ENCODE peak calls at places on chromosomes 6 and 20, in five cellular contexts. P, X, Q, E and Y are unnamed samples.
A peak's percentile ranks its signal among the peaks of the same experiment; 100 is the strongest.

GRCh38 chr6:166456360-166457156 is 73.8 kb upstream of the MPC1 start:
- DNase-seq in P (peak; percentile 51), E (no peak), X (no peak), Q (no peak), Y (no peak)

GRCh38 chr20:24350923-24351368 is 118.5 kb upstream of the SYNDIG1 start:
- DNase-seq in P (peak; percentile 13), E (no peak), Q (no peak), X (peak; percentile 81), Y (no peak)

GRCh38 chr6:37624121-37624520 is 73.6 kb downstream of the MDGA1 start:
- DNase-seq in Q (no peak), X (no peak), P (no peak), E (no peak), Y (no peak)

GRCh38 chr20:4585104-4585753 is 136.5 kb upstream of the PRND start:
- DNase-seq in Q (no peak), X (no peak), E (peak; percentile 74), P (no peak), Y (no peak)

GRCh38 chr20:49821850-49822249 is 9.2 kb downstream of the SLC9A8 start:
- DNase-seq in X (no peak), E (peak; percentile 56), P (peak; percentile 81), Q (no peak), Y (peak; percentile 26)

GRCh38 chr6:100217225-100217624 is 223.2 kb upstream of the MCHR2 start:
- DNase-seq in X (no peak), Q (no peak), E (no peak), P (peak; percentile 42), Y (no peak)

GRCh38 chr6:157432231-157432630 is 51.2 kb downstream of the ZDHHC14 start:
- DNase-seq in X (no peak), P (no peak), Q (no peak), E (no peak), Y (no peak)

GRCh38 chr6:32086661-32087573 is 22.2 kb downstream of the TNXB start:
- DNase-seq in X (no peak), Q (no peak), E (peak; percentile 93), P (peak; percentile 87), Y (no peak)

GRCh38 chr6:135812085-135812526 is 39.4 kb upstream of the PDE7B start:
- DNase-seq in Q (no peak), X (peak; percentile 72), E (peak; percentile 68), P (peak; percentile 71), Y (no peak)

GRCh38 chr6:9634776-9635175 is 780.1 kb downstream of the TFAP2A start:
- DNase-seq in E (no peak), Q (no peak), P (no peak), X (no peak), Y (no peak)
- H3K4me3 ChIP-seq in E (no peak overlapping the region), Q (no peak overlapping the region), P (no peak overlapping the region), X (no peak overlapping the region), Y (no peak overlapping the region)

GRCh38 chr6:129575378-129576118 is 134.4 kb downstream of the ARHGAP18 start:
- DNase-seq in P (peak; percentile 66), X (no peak), Q (peak; percentile 12), E (peak; percentile 70), Y (peak; percentile 31)
- H3K4me3 ChIP-seq in P (no peak overlapping the region), X (peak overlapping the region; percentile 34), Q (no peak overlapping the region), E (peak overlapping the region; percentile 50), Y (peak overlapping the region; percentile 6)

DNA sequence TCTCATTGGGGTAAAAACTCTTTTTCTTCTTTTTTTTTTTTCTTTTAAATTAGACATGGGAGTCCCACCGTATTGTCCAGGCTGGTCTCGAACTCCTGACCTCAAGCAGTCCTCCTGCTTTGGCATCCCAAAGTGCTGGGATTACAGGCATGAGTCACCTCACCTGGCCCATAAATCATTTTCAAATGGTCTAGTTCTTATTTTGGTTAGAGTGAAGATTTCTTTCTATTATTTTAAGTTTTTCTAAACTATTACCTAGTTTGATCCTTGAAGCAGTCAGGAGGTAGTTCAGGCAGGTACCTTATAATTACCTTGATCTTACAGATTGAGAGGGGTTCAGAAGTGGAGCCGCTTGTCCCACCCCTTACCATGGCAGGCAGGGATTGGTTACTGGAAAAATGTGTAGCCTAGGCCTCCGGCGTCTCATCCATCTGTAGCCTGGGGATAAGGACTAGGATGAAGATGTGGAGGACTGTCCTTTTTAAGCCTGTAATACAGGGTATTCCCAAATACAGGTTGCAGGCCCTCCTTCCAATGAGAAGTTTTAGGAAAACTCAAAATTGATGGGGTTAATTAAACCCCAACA is 2.7 kb downstream of the HMGA1 start:
- DNase-seq in P (no peak), X (peak; percentile 10), E (no peak), Q (no peak), Y (no peak)
- H3K4me3 ChIP-seq in P (peak overlapping the region; percentile 74), X (no peak overlapping the region), E (peak overlapping the region; percentile 86), Q (no peak overlapping the region), Y (peak overlapping the region; percentile 84)

DNA sequence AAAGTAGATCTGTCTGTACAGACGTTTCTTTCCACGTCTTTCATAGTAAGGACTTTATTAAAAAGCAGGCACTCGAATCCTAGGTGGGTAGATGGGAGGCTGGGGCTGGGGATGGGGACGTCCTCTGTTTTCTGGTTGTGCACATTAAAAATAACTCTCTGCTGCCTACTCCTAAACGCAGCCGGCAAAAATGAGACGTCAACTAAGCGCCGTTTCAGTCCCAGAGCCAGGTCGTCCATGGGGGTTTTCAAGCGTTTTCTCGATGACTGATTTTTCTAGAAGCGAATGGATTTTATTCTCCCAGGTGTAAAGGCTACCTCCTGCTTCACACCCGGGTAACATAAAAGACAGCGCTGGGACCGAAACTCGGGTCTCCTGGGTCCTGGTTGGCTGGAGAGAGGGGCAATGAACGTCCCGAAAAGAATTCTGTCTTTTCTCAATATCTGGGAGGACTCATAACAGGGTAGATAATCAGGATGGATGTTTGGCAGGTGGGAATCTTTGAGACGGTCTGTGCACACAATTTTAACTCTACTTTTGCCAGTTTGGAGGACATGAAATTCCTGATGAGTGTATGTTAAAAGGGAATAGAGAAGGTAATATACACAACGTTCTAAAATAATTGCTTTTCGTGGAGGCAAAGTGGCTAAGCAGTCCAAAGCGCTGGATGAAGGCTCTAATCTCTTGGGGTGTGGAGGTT is 25.3 kb downstream of the GPX6 start:
- DNase-seq in P (no peak), E (no peak), X (no peak), Q (no peak), Y (no peak)
- H3K4me3 ChIP-seq in P (peak overlapping the region; percentile 63), E (peak overlapping the region; percentile 83), X (no peak overlapping the region), Q (peak overlapping the region; percentile 15), Y (no peak overlapping the region)

GRCh38 chr20:53873249-53873642 is 197.1 kb downstream of the BCAS1 start:
- DNase-seq in E (no peak), P (no peak), X (no peak), Q (no peak), Y (no peak)

GRCh38 chr20:53872561-53873248 is 197.7 kb downstream of the BCAS1 start:
- DNase-seq in E (no peak), Q (no peak), P (peak; percentile 57), X (no peak), Y (peak; percentile 93)

GRCh38 chr20:53870426-53871199 is 199.8 kb downstream of the BCAS1 start:
- DNase-seq in Q (no peak), P (no peak), X (no peak), E (no peak), Y (no peak)

GRCh38 chr20:53871541-53871940 is 198.9 kb downstream of the BCAS1 start:
- DNase-seq in X (no peak), P (no peak), E (no peak), Q (no peak), Y (no peak)

GRCh38 chr20:53872081-53872541 is 198.3 kb downstream of the BCAS1 start:
- DNase-seq in X (no peak), Q (no peak), P (peak; percentile 32), E (no peak), Y (no peak)
- H3K4me3 ChIP-seq in X (no peak overlapping the region), Q (no peak overlapping the region), P (no peak overlapping the region), E (no peak overlapping the region), Y (peak overlapping the region; percentile 46)

DNA sequence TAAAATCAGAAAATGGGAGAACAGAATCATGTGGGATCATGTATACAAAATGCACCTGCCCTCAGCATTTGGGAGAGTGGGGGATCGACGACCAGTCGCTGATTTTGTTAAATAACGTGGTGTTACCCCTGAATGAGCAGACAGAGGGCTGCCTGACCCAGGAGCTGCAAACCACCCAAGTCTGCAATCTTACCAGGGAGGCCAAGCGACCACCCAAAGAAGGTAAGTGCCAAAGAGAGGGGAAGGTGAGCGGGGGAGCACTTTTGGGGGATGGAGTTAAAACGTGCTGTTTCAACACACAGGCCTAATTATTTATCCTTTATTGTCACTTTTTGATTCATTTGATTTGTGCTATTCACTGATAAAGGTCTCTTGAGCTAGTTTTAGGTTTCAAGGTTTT is 4.1 kb downstream of the ADGRB3 start:
- DNase-seq in P (no peak), E (no peak), Q (no peak), X (no peak), Y (no peak)
- H3K4me3 ChIP-seq in P (no peak overlapping the region), E (no peak overlapping the region), Q (no peak overlapping the region), X (no peak overlapping the region), Y (no peak overlapping the region)